ENCODE peak calls at places on chromosomes 5 and 9, in ten cellular contexts. V is kidney, P is IMR-90, C is HepG2, Q is Karpas-422, R is tibial nerve, U is cardiac muscle cell, O is upper lobe of right lung, I is transverse colon, E is mammary epithelial cell. W is an unnamed sample. For H3K9me3 and H3K4me1, the result is how much of the 10 kb centered on the place peaks cover.

GRCh38 chr5:57174128-57174849 is 430 bp downstream of the GPBP1 start:
- DNase-seq in Q (peak), R (no peak), V (no peak), I (peak), P (no peak), U (peak), E (peak), O (no peak), C (no peak), W (peak)

GRCh38 chr9:86034863-86035734 is 64.3 kb downstream of the GOLM1 start:
- DNase-seq in Q (peak), V (no peak), E (peak), I (peak), P (peak), U (peak), O (no peak), R (no peak), C (peak), W (peak)

GRCh38 chr5:13346401-13346800 is 598.1 kb downstream of the DNAH5 start:
- DNase-seq in V (no peak), Q (no peak), I (no peak), O (no peak), C (no peak), P (no peak), E (peak), R (no peak), U (no peak), W (no peak)

GRCh38 chr5:126531543-126532120 is 63.4 kb downstream of the ALDH7A1 start:
- DNase-seq in I (no peak), Q (no peak), C (peak), V (no peak), E (peak), U (peak), O (no peak), R (no peak), P (peak), W (no peak)

GRCh38 chr5:6910950-6911349 is 197.7 kb downstream of the TENT4A start:
- DNase-seq in E (no peak), P (no peak), O (no peak), R (no peak), V (no peak), U (no peak), Q (no peak), C (no peak), I (no peak), W (no peak)

GRCh38 chr9:91954841-91955471 is 4.9 kb upstream of the ROR2 start:
- DNase-seq in C (peak), O (no peak), V (no peak), P (peak), R (peak), I (peak), Q (peak), E (peak), U (peak), W (peak)

GRCh38 chr9:68919666-68920065 is 94.2 kb downstream of the PRKACG start:
- DNase-seq in I (no peak), Q (no peak), C (no peak), O (no peak), U (no peak), R (no peak), E (no peak), V (no peak), P (no peak), W (no peak)

GRCh38 chr9:79817469-79818004 is 245.8 kb downstream of the TLE4 start:
- DNase-seq in P (no peak), Q (no peak), E (no peak), U (no peak), V (no peak), C (no peak), R (peak), I (no peak), O (no peak), W (no peak)

GRCh38 chr9:129480705-129481104 is 140.2 kb downstream of the C9orf50 start:
- DNase-seq in U (no peak), P (no peak), Q (no peak), R (no peak), V (no peak), I (no peak), C (no peak), E (no peak), O (no peak), W (no peak)

GRCh38 chr9:128714586-128715435 is 9.1 kb downstream of the ZDHHC12 start:
- DNase-seq in C (no peak), R (no peak), P (no peak), Q (no peak), E (no peak), O (peak), U (no peak), I (no peak), V (peak), W (no peak)

GRCh38 chr5:142935014-142935413 is 164.8 kb downstream of the ARHGAP26 start:
- DNase-seq in I (no peak), O (no peak), R (no peak), U (no peak), E (no peak), Q (no peak), P (no peak), C (no peak), V (no peak), W (no peak)

GRCh38 chr9:119086590-119086989 is 282.6 kb downstream of the BRINP1 start:
- DNase-seq in U (no peak), P (no peak), I (no peak), E (no peak), O (no peak), Q (no peak), R (no peak), V (no peak), C (no peak), W (no peak)

GRCh38 chr5:154189256-154189818 is 1.2 kb upstream of the GALNT10 start:
- DNase-seq in I (peak), Q (no peak), O (peak), V (peak), C (no peak), P (no peak), U (peak), R (no peak), E (no peak), W (no peak)

GRCh38 chr5:38316544-38317224 is 58.3 kb downstream of the EGFLAM start:
- DNase-seq in R (peak), E (no peak), C (no peak), V (no peak), O (no peak), Q (no peak), I (no peak), P (peak), U (peak), W (no peak)

GRCh38 chr5:31626156-31626555 is 12.8 kb upstream of the PDZD2 start:
- DNase-seq in Q (no peak), C (no peak), I (no peak), R (no peak), U (no peak), P (no peak), O (no peak), V (no peak), E (no peak), W (peak)

GRCh38 chr5:176320577-176320976 is 41.0 kb downstream of the KIAA1191 start:
- DNase-seq in V (no peak), U (no peak), C (no peak), I (no peak), O (no peak), E (no peak), Q (no peak), P (no peak), R (no peak), W (no peak)

GRCh38 chr9:17402309-17402708 is 176.6 kb upstream of the SH3GL2 start:
- DNase-seq in O (no peak), V (no peak), R (no peak), I (no peak), P (peak), Q (peak), C (peak), E (no peak), U (peak), W (peak)

GRCh38 chr5:113224605-113225065 is 210.2 kb downstream of the TSSK1B start:
- DNase-seq in P (peak), U (no peak), Q (no peak), R (no peak), I (no peak), V (no peak), O (no peak), C (peak), E (no peak), W (no peak)

GRCh38 chr9:109276469-109277440 is 44.1 kb downstream of the EPB41L4B start:
- DNase-seq in C (no peak), R (no peak), U (no peak), Q (no peak), V (no peak), P (no peak), I (no peak), O (no peak), E (no peak), W (no peak)

GRCh38 chr5:128259530-128260145 is 176.1 kb downstream of the SLC12A2 start:
- DNase-seq in V (no peak), R (no peak), E (no peak), P (no peak), C (no peak), Q (no peak), U (peak), I (no peak), O (no peak), W (no peak)

GRCh38 chr9:129404621-129405020 is 216.3 kb downstream of the C9orf50 start:
- DNase-seq in V (peak), R (no peak), P (no peak), I (no peak), C (no peak), Q (no peak), E (no peak), O (no peak), U (no peak), W (no peak)

GRCh38 chr9:92917176-92917800 is 30.0 kb upstream of the FGD3 start:
- DNase-seq in C (no peak), P (no peak), I (no peak), E (no peak), Q (no peak), O (no peak), R (peak), U (no peak), V (no peak), W (no peak)

GRCh38 chr9:35262064-35262463 is 100.3 kb downstream of the UNC13B start:
- DNase-seq in V (no peak), R (no peak), P (no peak), E (no peak), U (no peak), Q (no peak), C (no peak), O (no peak), I (no peak), W (no peak)

GRCh38 chr5:113266227-113266912 is 168.4 kb downstream of the TSSK1B start:
- DNase-seq in R (no peak), I (no peak), P (peak), Q (no peak), U (peak), E (peak), V (no peak), O (no peak), C (no peak), W (no peak)

GRCh38 chr5:78675956-78676727 is 27.6 kb upstream of the LHFPL2 start:
- DNase-seq in V (no peak), U (no peak), E (no peak), O (no peak), P (no peak), Q (no peak), I (peak), C (no peak), R (no peak), W (no peak)

GRCh38 chr5:55994998-55995914 is 493 bp upstream of the IL6ST start:
- DNase-seq in Q (peak), O (peak), V (peak), I (peak), P (peak), U (peak), R (peak), C (peak), E (peak), W (peak)

GRCh38 chr5:64595519-64595855 is 89.7 kb downstream of the RGS7BP start:
- DNase-seq in E (no peak), U (no peak), P (no peak), V (no peak), Q (no peak), O (no peak), R (no peak), C (no peak), I (no peak), W (no peak)

GRCh38 chr9:87873607-87874319 is 8.9 kb upstream of the SPATA31E1 start:
- DNase-seq in U (no peak), O (no peak), P (peak), C (no peak), R (no peak), I (peak), Q (no peak), V (no peak), E (no peak), W (no peak)

GRCh38 chr5:73282383-73282782 is 109.4 kb downstream of the TMEM174 start:
- DNase-seq in U (no peak), Q (no peak), I (no peak), R (no peak), P (no peak), V (no peak), O (no peak), C (no peak), E (no peak), W (no peak)

GRCh38 chr9:37511006-37511714 is 25.4 kb downstream of the POLR1E start:
- DNase-seq in U (no peak), O (peak), R (no peak), E (no peak), C (peak), Q (peak), I (no peak), P (no peak), V (no peak), W (peak)

GRCh38 chr5:160054831-160055230 is 45.9 kb downstream of the TTC1 start:
- DNase-seq in P (peak), I (peak), R (no peak), E (peak), V (no peak), Q (no peak), U (no peak), C (no peak), O (no peak), W (peak)

GRCh38 chr5:160793500-160793899 is 58.5 kb downstream of the ATP10B start:
- DNase-seq in V (no peak), I (no peak), U (no peak), C (no peak), Q (no peak), P (no peak), R (no peak), E (peak), O (no peak), W (no peak)

DNA sequence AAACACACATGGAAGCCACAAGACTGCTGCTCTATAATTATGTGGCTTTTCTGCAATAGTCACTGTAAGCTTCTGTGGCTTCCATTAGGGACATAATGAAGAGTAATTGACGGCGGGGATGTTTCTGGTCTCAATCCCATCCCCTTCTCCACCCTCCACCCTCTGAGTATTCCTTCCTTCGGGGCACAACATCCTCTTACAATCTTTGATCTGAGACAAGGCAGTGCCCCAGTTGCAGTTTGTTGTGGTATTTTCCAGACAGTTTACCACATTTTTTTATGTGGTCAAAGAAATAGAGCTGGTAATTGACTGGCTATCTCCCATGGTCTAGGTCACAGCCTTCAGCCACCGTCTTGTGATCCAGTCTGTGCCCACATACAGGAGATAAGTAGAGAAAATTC is 277.7 kb downstream of the NR2F1-AS1 start:
- DNase-seq in O (no peak), R (no peak), U (peak), I (no peak), C (no peak), Q (no peak), P (no peak), V (no peak), E (no peak), W (no peak)
- H3K9me3 ChIP-seq in O (under half), R (under half), U (under half), I (under half), C (under half), Q (under half), P (under half), V (under half), E (under half), W (under half)

DNA sequence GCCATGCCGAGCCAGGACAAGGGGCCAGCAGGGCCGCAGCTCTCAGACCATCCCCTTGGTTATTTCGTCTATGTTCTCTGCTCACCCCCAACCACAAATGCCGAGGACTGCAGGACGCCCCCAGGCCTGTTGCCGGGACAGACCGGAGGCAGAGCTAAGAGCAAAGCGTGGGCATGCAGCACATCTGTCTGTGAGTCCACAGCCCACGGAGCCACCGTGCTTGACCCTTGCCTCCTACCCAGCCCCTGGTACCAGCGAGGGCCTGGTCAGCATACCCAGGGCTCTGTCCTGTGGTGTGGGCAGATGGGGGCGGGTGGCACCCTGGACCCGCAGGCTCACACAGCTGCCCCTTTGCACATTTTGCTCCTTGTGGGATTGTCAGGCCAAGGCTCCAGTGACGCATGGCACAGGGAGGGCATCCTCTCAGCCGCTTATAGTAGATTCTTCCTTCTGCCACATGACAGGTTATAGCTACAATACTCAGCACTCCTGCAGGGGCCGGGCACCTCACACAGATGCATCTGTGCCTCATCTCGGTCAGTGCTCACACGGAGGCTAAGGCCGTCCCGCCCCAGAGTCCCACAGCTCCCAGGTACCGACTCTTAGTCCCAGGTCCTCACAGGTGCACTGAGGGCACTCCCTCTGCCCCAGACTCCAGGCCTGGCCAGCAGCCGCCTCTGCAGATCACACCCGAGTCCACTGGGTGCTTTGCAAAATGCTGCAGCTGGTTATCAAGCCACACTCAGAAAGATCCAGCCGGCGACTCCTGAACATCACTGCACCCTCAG is 4.5 kb downstream of the BRD3 start:
- DNase-seq in U (no peak), P (no peak), O (peak), V (peak), R (no peak), I (no peak), E (no peak), Q (no peak), C (no peak), W (no peak)
- H3K4me1 ChIP-seq in U (under half), P (under half), O (half or more), V (under half), R (half or more), I (half or more), E (under half), Q (under half), C (half or more), W (under half)

GRCh38 chr9:96741771-96742170 is 36.1 kb downstream of the ZNF510 start:
- DNase-seq in V (no peak), O (no peak), I (no peak), E (no peak), R (no peak), P (no peak), Q (no peak), U (no peak), C (no peak), W (no peak)
- H3K9me3 ChIP-seq in V (under half), O (under half), I (under half), E (under half), R (under half), P (under half), Q (under half), U (under half), C (under half), W (under half)

DNA sequence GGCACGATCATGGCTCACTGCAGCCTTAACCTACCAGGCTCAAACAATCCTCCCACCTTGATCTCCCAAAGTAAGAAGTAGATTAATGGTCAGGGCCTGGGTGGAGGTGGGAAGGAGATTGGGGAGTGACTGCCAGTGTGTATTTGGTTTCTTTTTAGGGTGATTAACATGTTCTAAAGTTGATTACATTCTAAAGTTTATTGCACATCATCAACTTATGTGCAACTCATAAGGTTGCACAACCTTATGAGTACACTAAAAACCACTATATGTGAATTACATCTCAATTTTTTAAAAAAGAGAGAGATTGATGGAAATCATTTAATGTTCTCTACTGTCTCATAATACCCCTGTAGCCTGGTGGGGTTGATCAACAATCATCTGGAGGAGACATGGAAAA is 218.1 kb downstream of the AOPEP start:
- DNase-seq in R (no peak), I (no peak), V (no peak), P (peak), E (no peak), O (no peak), U (no peak), Q (no peak), C (no peak), W (no peak)
- H3K4me1 ChIP-seq in R (under half), I (under half), V (under half), P (under half), E (under half), O (under half), U (under half), Q (under half), C (half or more), W (under half)

GRCh38 chr9:113042884-113043657 is 13.5 kb downstream of the ZFP37 start:
- DNase-seq in Q (no peak), C (no peak), E (peak), R (no peak), O (no peak), I (no peak), U (peak), V (no peak), P (no peak), W (peak)
- H3K9me3 ChIP-seq in Q (half or more), C (half or more), E (half or more), R (under half), O (half or more), I (half or more), U (under half), V (half or more), P (half or more), W (under half)